ENCODE peak calls at places on chromosomes 1 and 21, in ten cellular contexts. Z is neuronal stem cell, E is hepatocyte, K is neural progenitor cell, L is fibroblast of lung, H is astrocyte, T is endothelial cell of umbilical vein, A is GM23338, X is IMR-90, G is K562. Y is an unnamed sample. For H3K27me3, the result is how much of the 10 kb centered on the place peaks cover.

GRCh38 chr1:92877792-92878191 is 46.0 kb downstream of the RPL5 start:
- DNase-seq in Z (no peak), E (no peak), K (no peak), L (peak), H (peak), T (no peak), A (no peak), X (peak), G (peak), Y (no peak)

GRCh38 chr1:106768077-106768476 is 288.4 kb upstream of the PRMT6 start:
- DNase-seq in Z (no peak), E (no peak), K (no peak), L (peak), H (no peak), T (no peak), A (no peak), X (no peak), G (no peak), Y (no peak)

GRCh38 chr1:209895709-209896108 is 42.3 kb upstream of the SYT14 start:
- DNase-seq in Z (no peak), E (no peak), K (no peak), L (peak), H (peak), T (peak), A (no peak), X (peak), G (no peak), Y (no peak)

GRCh38 chr1:33021567-33022431 is 14.9 kb downstream of the AK2 start:
- DNase-seq in Z (no peak), E (no peak), K (no peak), L (no peak), H (no peak), T (no peak), A (no peak), X (no peak), G (no peak), Y (no peak)

GRCh38 chr1:205127646-205128045 is 5.9 kb upstream of the RBBP5 start:
- DNase-seq in Z (no peak), E (no peak), K (no peak), L (no peak), H (no peak), T (no peak), A (no peak), X (no peak), G (no peak), Y (no peak)

GRCh38 chr1:55018395-55018794 is 19.7 kb downstream of the BSND start:
- DNase-seq in Z (no peak), E (no peak), K (no peak), L (no peak), H (no peak), T (no peak), A (no peak), X (no peak), G (no peak), Y (no peak)

GRCh38 chr1:180566048-180566447 is 7.3 kb downstream of the OVAAL start:
- DNase-seq in Z (no peak), E (no peak), K (peak), L (no peak), H (no peak), T (peak), A (no peak), X (no peak), G (no peak), Y (no peak)

GRCh38 chr1:30451532-30452125 is 271.8 kb downstream of the MATN1 start:
- DNase-seq in Z (no peak), E (no peak), K (no peak), L (no peak), H (no peak), T (no peak), A (no peak), X (no peak), G (no peak), Y (no peak)

GRCh38 chr1:169109561-169110134 is 3.2 kb downstream of the ATP1B1 start:
- DNase-seq in Z (no peak), E (peak), K (peak), L (peak), H (peak), T (peak), A (peak), X (peak), G (no peak), Y (no peak)

GRCh38 chr1:202249846-202250245 is 56.2 kb downstream of the LGR6 start:
- DNase-seq in Z (no peak), E (no peak), K (no peak), L (peak), H (peak), T (no peak), A (no peak), X (no peak), G (no peak), Y (no peak)

GRCh38 chr1:53728702-53729535 is 10.0 kb downstream of the GLIS1 start:
- DNase-seq in Z (no peak), E (no peak), K (no peak), L (no peak), H (no peak), T (no peak), A (no peak), X (no peak), G (no peak), Y (no peak)

GRCh38 chr1:53332833-53333232 is 5.0 kb upstream of the LRP8 start:
- DNase-seq in Z (no peak), E (no peak), K (no peak), L (no peak), H (no peak), T (no peak), A (no peak), X (no peak), G (no peak), Y (peak)

GRCh38 chr1:8002329-8003320 is 23.5 kb downstream of the ERRFI1 start:
- DNase-seq in Z (no peak), E (no peak), K (no peak), L (peak), H (no peak), T (no peak), A (no peak), X (no peak), G (no peak), Y (no peak)

GRCh38 chr21:45994738-45995685 is 13.4 kb downstream of the COL6A1 start:
- DNase-seq in Z (no peak), E (no peak), K (no peak), L (no peak), H (no peak), T (no peak), A (no peak), X (no peak), G (no peak), Y (no peak)

GRCh38 chr1:183279835-183280234 is 93.8 kb downstream of the LAMC2 start:
- DNase-seq in Z (no peak), E (peak), K (no peak), L (peak), H (peak), T (no peak), A (no peak), X (peak), G (no peak), Y (no peak)

GRCh38 chr1:234862944-234863515 is 253.1 kb upstream of the IRF2BP2 start:
- DNase-seq in Z (no peak), E (peak), K (peak), L (peak), H (peak), T (peak), A (no peak), X (peak), G (no peak), Y (no peak)

GRCh38 chr1:37575692-37576091 is 19.0 kb downstream of the DNALI1 start:
- DNase-seq in Z (no peak), E (no peak), K (no peak), L (peak), H (peak), T (peak), A (no peak), X (peak), G (no peak), Y (no peak)

GRCh38 chr1:3550511-3551289 is 60.6 kb downstream of the MEGF6 start:
- DNase-seq in Z (no peak), E (no peak), K (no peak), L (no peak), H (no peak), T (no peak), A (no peak), X (no peak), G (no peak), Y (no peak)

GRCh38 chr1:28565040-28565439 is 12.2 kb downstream of the TRNAU1AP start:
- DNase-seq in Z (no peak), E (no peak), K (no peak), L (no peak), H (no peak), T (no peak), A (no peak), X (no peak), G (no peak), Y (no peak)

GRCh38 chr1:224498574-224499170 is 64.1 kb upstream of the WDR26 start:
- DNase-seq in Z (no peak), E (peak), K (peak), L (peak), H (peak), T (peak), A (peak), X (peak), G (no peak), Y (no peak)

GRCh38 chr1:201302168-201302896 is 19.0 kb downstream of the PKP1 start:
- DNase-seq in Z (no peak), E (no peak), K (no peak), L (peak), H (no peak), T (no peak), A (no peak), X (no peak), G (no peak), Y (no peak)

GRCh38 chr21:38639782-38640750 is 141.8 kb upstream of the ERG start:
- DNase-seq in Z (no peak), E (no peak), K (no peak), L (no peak), H (no peak), T (no peak), A (no peak), X (no peak), G (no peak), Y (no peak)

GRCh38 chr1:157844084-157844830 is 2.6 kb upstream of the CD5L start:
- DNase-seq in Z (no peak), E (no peak), K (no peak), L (no peak), H (no peak), T (no peak), A (no peak), X (no peak), G (no peak), Y (no peak)

GRCh38 chr1:170657275-170657853 is 6.6 kb upstream of the PRRX1 start:
- DNase-seq in Z (no peak), E (no peak), K (no peak), L (no peak), H (no peak), T (no peak), A (peak), X (peak), G (no peak), Y (peak)

GRCh38 chr1:183195146-183195571 is 9.1 kb downstream of the LAMC2 start:
- DNase-seq in Z (no peak), E (peak), K (no peak), L (peak), H (peak), T (peak), A (no peak), X (peak), G (no peak), Y (no peak)

DNA sequence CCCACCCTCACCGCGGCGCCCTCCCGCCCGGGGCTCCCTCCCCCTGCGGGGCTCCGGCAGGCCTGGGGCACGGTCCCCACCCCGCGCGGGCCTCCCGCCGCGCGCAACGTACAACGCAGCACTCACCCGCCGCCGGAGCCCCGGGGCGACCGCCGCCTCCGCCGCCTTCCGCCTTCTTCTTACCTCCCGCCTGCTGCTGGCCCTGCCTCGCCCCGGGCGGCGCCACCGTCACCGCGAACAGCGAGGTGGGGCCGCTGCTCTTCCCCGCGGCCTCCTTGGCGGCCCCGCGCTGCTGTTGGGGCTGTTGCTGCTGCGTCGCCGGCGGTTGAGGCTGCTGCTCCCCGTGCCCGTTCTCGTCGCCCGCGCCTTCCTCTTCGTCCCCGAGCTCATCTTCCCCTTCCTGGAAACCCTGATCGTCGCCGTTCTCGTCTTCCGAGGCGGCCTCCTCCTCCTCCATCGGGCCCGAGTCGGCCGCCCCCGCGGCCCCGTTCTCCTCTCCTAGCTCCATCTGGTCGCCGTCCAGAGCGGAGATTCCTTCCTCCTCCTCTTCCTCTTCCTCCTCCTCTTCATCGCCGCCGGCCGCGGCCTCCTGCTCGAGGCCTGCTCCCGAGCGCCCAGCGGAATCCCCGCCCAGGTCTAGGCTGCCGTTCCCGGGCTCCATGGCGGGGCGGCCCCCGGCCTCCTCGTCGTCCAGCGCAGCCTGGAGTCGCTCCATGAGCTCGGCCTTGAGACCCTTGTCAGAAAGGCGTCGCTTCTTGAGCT is 671 bp downstream of the HNRNPU start:
- DNase-seq in Z (no peak), E (no peak), K (no peak), L (no peak), H (no peak), T (no peak), A (no peak), X (no peak), G (no peak), Y (no peak)
- H2AFZ ChIP-seq in Z (peak), E (peak), K (no peak), L (no peak), H (peak), T (no peak), A (no peak), X (peak), G (no peak), Y (no peak)

DNA sequence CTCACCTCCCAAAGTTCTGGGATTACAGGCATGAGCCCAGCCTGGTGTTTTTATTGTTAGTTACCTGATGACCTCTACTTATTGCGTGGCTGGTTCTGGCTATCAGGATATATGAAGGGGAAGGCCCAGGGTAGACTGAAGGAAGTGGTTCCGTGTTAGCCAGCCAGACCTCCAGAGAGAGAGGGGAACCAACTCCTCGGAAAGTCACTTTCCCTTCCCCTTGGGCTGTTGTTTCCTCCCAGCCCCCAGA is 2.5 kb upstream of the RCSD1 start:
- DNase-seq in Z (no peak), E (no peak), K (no peak), L (no peak), H (no peak), T (no peak), A (no peak), X (no peak), G (no peak), Y (no peak)
- H3K27me3 ChIP-seq in Z (under half), E (under half), K (half or more), L (under half), H (under half), T (under half), A (under half), X (under half), G (under half), Y (under half)

DNA sequence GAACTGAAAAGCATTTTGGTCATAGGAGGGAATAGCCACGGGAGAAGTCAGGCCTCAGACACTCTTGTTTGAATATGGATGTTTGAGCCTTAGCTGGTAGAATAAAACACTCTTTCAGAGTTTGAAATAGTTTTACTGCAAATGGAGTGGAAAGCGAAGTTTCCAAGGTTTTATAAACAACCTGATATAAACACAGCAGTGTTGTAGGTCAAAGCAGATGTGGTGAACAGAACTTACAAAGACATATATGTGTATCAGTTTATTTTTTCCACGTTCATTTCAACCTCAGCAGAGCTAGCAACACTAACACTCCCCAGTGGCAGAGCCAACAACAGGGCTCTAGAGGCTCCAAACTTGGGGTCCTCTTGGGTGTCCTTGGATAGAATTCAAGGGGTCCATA is 89.9 kb downstream of the WLS start:
- DNase-seq in Z (no peak), E (no peak), K (no peak), L (peak), H (no peak), T (no peak), A (no peak), X (peak), G (no peak), Y (no peak)
- H2AFZ ChIP-seq in Z (no peak), E (no peak), K (no peak), L (no peak), H (no peak), T (no peak), A (no peak), X (peak), G (no peak), Y (no peak)

GRCh38 chr1:22379566-22379965 is 72.1 kb upstream of the ZBTB40 start:
- DNase-seq in Z (no peak), E (no peak), K (peak), L (no peak), H (no peak), T (no peak), A (no peak), X (no peak), G (no peak), Y (no peak)
- H3K27me3 ChIP-seq in Z (under half), E (under half), K (under half), L (under half), H (under half), T (under half), A (under half), X (half or more), G (under half), Y (under half)

DNA sequence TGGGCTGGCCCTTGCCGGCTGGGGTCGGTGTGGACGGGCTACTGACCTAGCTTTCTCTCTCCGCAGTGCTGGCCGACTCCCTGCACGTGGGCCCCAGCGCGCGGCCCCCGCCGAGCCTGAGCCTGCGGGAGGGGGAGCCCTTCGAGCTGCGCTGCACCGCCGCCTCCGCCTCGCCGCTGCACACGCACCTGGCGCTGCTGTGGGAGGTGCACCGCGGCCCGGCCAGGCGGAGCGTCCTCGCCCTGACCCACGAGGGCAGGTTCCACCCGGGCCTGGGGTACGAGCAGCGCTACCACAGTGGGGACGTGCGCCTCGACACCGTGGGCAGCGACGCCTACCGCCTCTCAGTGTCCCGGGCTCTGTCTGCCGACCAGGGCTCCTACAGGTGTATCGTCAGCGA is 34.9 kb downstream of the PTGFRN start:
- DNase-seq in Z (no peak), E (no peak), K (no peak), L (no peak), H (no peak), T (no peak), A (no peak), X (no peak), G (no peak), Y (no peak)
- H2AFZ ChIP-seq in Z (no peak), E (no peak), K (no peak), L (no peak), H (no peak), T (no peak), A (no peak), X (no peak), G (no peak), Y (no peak)

DNA sequence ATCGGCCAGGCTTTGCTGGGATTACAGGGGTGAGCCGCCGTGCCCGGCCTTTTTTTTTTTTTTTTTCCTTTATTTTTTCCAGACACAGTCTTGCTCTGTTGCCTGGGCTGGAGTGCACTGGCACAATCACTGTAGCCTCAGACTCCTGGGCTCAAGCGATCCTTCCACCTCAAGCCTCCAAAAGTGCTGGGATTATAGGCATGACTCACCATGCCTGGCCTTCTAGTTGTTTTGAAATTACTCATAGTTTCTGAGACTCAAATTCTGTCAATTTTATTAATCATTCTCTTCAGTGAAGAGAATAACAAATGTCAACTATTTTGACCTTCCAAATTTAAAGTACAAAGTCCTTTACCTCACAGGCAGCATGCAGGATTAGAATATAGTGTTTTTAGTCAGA is 374.5 kb downstream of the PLA2G4A start:
- DNase-seq in Z (no peak), E (no peak), K (no peak), L (peak), H (peak), T (peak), A (no peak), X (peak), G (no peak), Y (no peak)
- H3K27me3 ChIP-seq in Z (under half), E (under half), K (under half), L (under half), H (under half), T (under half), A (under half), X (under half), G (under half), Y (under half)

Y was measured in DND-41.